ENCODE peak calls at places on chromosome 21, in six cellular contexts. I, E, Y, F, Z and D are unnamed samples.

GRCh38 chr21:33401617-33401967 is 1.6 kb upstream of the IFNGR2 start:
- DNase-seq in I (no peak), E (no peak), Y (no peak), F (no peak), Z (no peak), D (no peak)

GRCh38 chr21:43025636-43026180 is 49.9 kb downstream of the CBS start:
- DNase-seq in I (no peak), E (peak), Y (no peak), F (no peak), Z (peak), D (no peak)

GRCh38 chr21:35814858-35815619 is 245.3 kb downstream of the SETD4 start:
- DNase-seq in I (no peak), E (no peak), Y (no peak), F (no peak), Z (no peak), D (no peak)

GRCh38 chr21:35449846-35450245 is 400.7 kb upstream of the RUNX1 start:
- DNase-seq in I (no peak), E (no peak), Y (no peak), F (no peak), Z (no peak), D (no peak)

GRCh38 chr21:36640260-36641244 is 58.4 kb upstream of the SIM2 start:
- DNase-seq in I (no peak), E (no peak), Y (no peak), F (no peak), Z (no peak), D (no peak)

GRCh38 chr21:25313891-25314646 is 293.2 kb downstream of the MRPL39 start:
- DNase-seq in I (no peak), E (peak), Y (no peak), F (no peak), Z (peak), D (no peak)

GRCh38 chr21:24336491-24336890 is 1270.8 kb downstream of the MRPL39 start:
- DNase-seq in I (no peak), E (no peak), Y (no peak), F (no peak), Z (no peak), D (no peak)

GRCh38 chr21:46599251-46599572 is 5.7 kb downstream of the S100B start:
- DNase-seq in I (peak), E (peak), Y (no peak), F (peak), Z (peak), D (peak)

GRCh38 chr21:46189213-46189958 is 5.1 kb upstream of the SPATC1L start:
- DNase-seq in I (no peak), E (no peak), Y (no peak), F (no peak), Z (peak), D (no peak)

DNA sequence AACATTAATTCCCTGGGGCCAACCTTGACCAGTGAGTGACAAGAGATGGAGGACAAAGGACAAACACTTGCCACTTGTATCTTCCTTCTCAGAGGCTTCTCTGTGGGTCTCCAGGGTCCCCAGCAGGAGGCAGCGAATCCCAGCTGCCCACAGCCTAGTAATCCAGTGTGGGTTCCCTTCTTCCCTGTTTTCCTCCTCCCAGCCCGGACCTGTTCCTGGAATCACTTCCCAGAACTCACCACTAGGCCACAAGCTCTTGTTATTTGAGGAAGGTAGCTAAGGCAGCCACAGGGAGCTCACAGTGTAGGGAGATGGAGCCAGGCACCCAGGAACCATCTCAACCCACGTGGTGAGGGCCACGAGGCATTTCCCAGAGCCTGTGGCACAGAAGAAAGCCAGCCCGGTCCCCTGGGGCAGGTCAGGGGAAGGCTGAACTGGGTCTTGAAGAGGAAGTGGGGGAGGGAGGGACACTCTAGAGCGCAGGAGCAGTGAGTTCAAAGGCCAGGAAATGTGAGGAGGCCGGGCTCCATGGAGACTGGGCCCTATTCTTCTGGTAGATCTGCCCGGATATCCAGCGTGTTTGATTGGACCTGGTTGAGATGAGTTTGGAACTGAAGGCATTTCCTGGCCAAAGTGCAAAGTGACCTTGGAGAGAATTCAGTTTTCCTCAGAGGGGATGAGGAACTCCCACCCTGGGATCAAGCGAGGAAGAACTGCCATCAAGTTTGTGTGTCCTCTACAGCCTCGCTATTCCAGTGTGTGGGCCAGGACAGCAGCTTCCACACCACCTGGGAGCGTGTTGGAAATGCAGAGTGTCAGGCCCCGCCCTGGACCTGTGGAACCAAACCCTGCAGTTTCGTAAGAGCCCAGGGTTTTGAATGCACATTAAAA is 20.3 kb upstream of the C2CD2 start:
- DNase-seq in I (no peak), E (no peak), Y (peak), F (peak), Z (no peak), D (no peak)
- TF ChIP-seq CTCF in I (peak), E (peak), Y (no peak), F (no peak), Z (no peak), D (peak)

GRCh38 chr21:31498985-31499384 is 154.9 kb upstream of the TIAM1 start:
- DNase-seq in I (no peak), E (no peak), Y (no peak), F (no peak), Z (no peak), D (no peak)
- TF ChIP-seq CTCF in I (no peak), E (no peak), Y (no peak), F (no peak), Z (no peak), D (no peak)

GRCh38 chr21:44405091-44405947 is 50.0 kb upstream of the LRRC3 start:
- DNase-seq in I (no peak), E (no peak), Y (no peak), F (no peak), Z (no peak), D (no peak)

GRCh38 chr21:44408226-44408625 is 47.1 kb upstream of the LRRC3 start:
- DNase-seq in I (no peak), E (no peak), Y (no peak), F (no peak), Z (no peak), D (no peak)

GRCh38 chr21:44407493-44407892 is 47.8 kb upstream of the LRRC3 start:
- DNase-seq in I (no peak), E (no peak), Y (no peak), F (no peak), Z (no peak), D (no peak)

GRCh38 chr21:44406953-44407352 is 48.4 kb upstream of the LRRC3 start:
- DNase-seq in I (no peak), E (no peak), Y (no peak), F (no peak), Z (no peak), D (no peak)

DNA sequence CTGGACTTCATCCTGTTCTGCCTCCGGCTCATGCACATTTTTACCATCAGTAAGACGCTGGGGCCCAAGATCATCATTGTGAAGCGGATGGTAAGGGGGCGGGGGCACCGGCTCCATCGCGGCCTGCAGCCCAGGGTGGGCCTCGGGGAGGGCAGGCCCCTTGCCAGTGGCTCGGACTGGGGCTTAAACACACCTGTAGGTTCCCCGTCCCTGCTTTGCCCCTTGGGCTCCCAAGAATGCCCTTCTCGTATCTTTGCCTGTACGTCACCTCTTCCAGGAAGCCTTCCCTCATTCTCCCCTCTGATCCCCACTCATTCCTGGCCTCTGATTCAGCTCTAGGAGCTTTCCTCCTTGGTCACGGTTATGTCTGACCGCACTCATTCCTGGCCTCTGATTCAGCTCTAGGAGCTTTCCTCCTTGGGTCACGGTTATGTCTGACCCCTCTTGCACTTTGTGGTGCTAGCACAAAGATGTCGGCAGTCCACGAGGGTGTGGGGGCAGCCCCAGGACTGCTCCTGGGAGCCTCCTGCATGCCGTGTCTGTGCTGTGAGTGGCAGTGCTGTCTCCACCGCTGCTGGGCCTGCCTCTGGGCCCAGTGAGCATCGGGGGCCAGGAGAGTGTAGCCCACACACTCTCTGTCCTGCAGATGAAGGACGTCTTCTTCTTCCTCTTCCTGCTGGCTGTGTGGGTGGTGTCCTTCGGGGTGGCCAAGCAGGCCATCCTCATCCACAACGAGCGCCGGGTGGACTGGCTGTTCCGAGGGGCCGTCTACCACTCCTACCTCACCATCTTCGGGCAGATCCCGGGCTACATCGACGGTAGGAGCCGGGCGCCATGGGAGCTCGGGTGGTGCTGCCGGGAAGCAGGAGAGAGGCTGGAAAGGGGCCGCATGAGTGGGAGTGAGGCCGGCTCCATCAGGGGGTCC is 49.1 kb upstream of the LRRC3 start:
- DNase-seq in I (no peak), E (no peak), Y (no peak), F (no peak), Z (no peak), D (no peak)
- TF ChIP-seq CTCF in I (no peak), E (no peak), Y (no peak), F (no peak), Z (no peak), D (no peak)

GRCh38 chr21:39086547-39086946 is 96.7 kb downstream of the PSMG1 start:
- DNase-seq in I (no peak), E (no peak), Y (no peak), F (no peak), Z (no peak), D (no peak)
- TF ChIP-seq CTCF in I (peak), E (no peak), Y (no peak), F (no peak), Z (no peak), D (no peak)

GRCh38 chr21:26840206-26840605 is 5.0 kb downstream of the ADAMTS1 start:
- DNase-seq in I (no peak), E (no peak), Y (no peak), F (no peak), Z (peak), D (no peak)

GRCh38 chr21:26842976-26843911 is 2.0 kb downstream of the ADAMTS1 start:
- DNase-seq in I (peak), E (peak), Y (peak), F (peak), Z (peak), D (peak)

GRCh38 chr21:26843912-26844257 is 1.3 kb downstream of the ADAMTS1 start:
- DNase-seq in I (no peak), E (no peak), Y (no peak), F (no peak), Z (peak), D (no peak)

GRCh38 chr21:26842300-26842699 is 2.9 kb downstream of the ADAMTS1 start:
- DNase-seq in I (no peak), E (no peak), Y (no peak), F (no peak), Z (peak), D (no peak)

DNA sequence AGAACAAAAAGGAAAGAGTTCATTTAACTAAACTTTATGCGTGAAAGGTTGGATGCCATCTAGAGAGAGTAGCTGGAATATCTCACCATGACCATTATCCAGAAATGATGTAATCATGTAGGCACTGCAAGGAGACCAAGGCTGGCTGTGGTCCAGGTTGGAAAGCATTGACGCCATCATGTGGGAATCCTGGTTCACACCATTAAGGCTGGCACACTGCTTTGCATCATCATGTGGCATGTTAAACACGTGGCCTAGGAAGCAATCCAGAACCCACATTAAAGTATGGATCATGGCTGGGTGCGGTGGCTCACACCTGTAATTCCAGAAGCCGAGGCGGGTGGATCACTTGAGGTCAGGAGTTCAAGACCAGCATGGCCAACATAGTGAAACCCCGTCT is 4.3 kb downstream of the ADAMTS1 start:
- DNase-seq in I (no peak), E (no peak), Y (no peak), F (no peak), Z (peak), D (no peak)
- TF ChIP-seq CTCF in I (no peak), E (no peak), Y (no peak), F (no peak), Z (no peak), D (no peak)

GRCh38 chr21:31511258-31511657 is 148.2 kb upstream of the SOD1 start:
- DNase-seq in I (no peak), E (no peak), Y (no peak), F (no peak), Z (no peak), D (no peak)
- TF ChIP-seq CTCF in I (no peak), E (no peak), Y (no peak), F (no peak), Z (no peak), D (no peak)

GRCh38 chr21:29095203-29095602 is 21.8 kb upstream of the CCT8 start:
- DNase-seq in I (no peak), E (no peak), Y (no peak), F (no peak), Z (no peak), D (no peak)

GRCh38 chr21:29098156-29098555 is 24.7 kb upstream of the CCT8 start:
- DNase-seq in I (no peak), E (no peak), Y (no peak), F (no peak), Z (no peak), D (no peak)

GRCh38 chr21:29096619-29097018 is 23.2 kb upstream of the CCT8 start:
- DNase-seq in I (no peak), E (no peak), Y (no peak), F (no peak), Z (no peak), D (no peak)

GRCh38 chr21:29091032-29091431 is 17.6 kb upstream of the CCT8 start:
- DNase-seq in I (peak), E (peak), Y (no peak), F (no peak), Z (peak), D (no peak)

GRCh38 chr21:29092102-29092959 is 18.9 kb upstream of the CCT8 start:
- DNase-seq in I (no peak), E (no peak), Y (no peak), F (peak), Z (peak), D (no peak)
- TF ChIP-seq CTCF in I (no peak), E (peak), Y (no peak), F (no peak), Z (peak), D (no peak)

GRCh38 chr21:15815285-15815684 is 85.5 kb downstream of the USP25 start:
- DNase-seq in I (no peak), E (no peak), Y (no peak), F (no peak), Z (no peak), D (no peak)
- TF ChIP-seq CTCF in I (no peak), E (no peak), Y (no peak), F (no peak), Z (no peak), D (no peak)

DNA sequence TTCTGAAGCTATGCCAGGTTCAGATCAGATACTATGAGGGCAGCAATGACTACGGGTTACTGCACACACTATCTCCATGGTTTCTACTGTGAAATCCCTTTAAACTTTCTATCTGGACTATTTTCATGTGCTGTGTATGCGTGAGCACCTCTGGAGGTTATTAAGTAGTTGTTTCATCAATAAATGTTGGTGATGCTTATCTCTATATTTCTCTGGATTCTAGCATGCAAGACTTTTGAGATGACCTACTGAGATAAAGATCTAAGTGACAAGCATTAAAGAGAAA is 194.0 kb downstream of the NRIP1 start:
- DNase-seq in I (no peak), E (no peak), Y (no peak), F (no peak), Z (no peak), D (no peak)
- TF ChIP-seq CTCF in I (no peak), E (no peak), Y (no peak), F (no peak), Z (no peak), D (no peak)